ENCODE peak calls at places on chromosome 1, in four cellular contexts. U, T, V and Y are unnamed samples.

GRCh38 chr1:2970311-2971145 is 50.7 kb upstream of the ACTRT2 start:
- DNase-seq in T (no peak), U (no peak), V (no peak), Y (no peak)

GRCh38 chr1:1034438-1034759 is 14.5 kb downstream of the AGRN start:
- DNase-seq in U (no peak), T (no peak), V (no peak), Y (no peak)

GRCh38 chr1:218850367-218850766 is 323.3 kb upstream of the LYPLAL1 start:
- DNase-seq in V (peak), T (no peak), U (no peak), Y (no peak)

GRCh38 chr1:211944733-211945500 is 90.4 kb downstream of the INTS7 start:
- DNase-seq in V (peak), U (peak), T (no peak), Y (peak)

GRCh38 chr1:151716771-151717631 is at the start of gene CELF3:
- DNase-seq in T (peak), U (no peak), V (no peak), Y (no peak)

GRCh38 chr1:115134850-115135484 is 45.7 kb upstream of the TSPAN2 start:
- DNase-seq in V (peak), U (peak), T (no peak), Y (peak)

GRCh38 chr1:83901547-83902155 is 97.3 kb downstream of the TTLL7 start:
- DNase-seq in U (peak), T (no peak), V (peak), Y (peak)

GRCh38 chr1:154730251-154730650 is 122.3 kb upstream of the ADAR start:
- DNase-seq in V (peak), T (no peak), U (peak), Y (peak)

GRCh38 chr1:193358419-193358818 is 172.0 kb upstream of the B3GALT2 start:
- DNase-seq in T (no peak), U (no peak), V (no peak), Y (no peak)

GRCh38 chr1:152479792-152480595 is 30.6 kb upstream of the LCE5A start:
- DNase-seq in U (peak), V (peak), T (no peak), Y (peak)

GRCh38 chr1:36251794-36252481 is 27.7 kb downstream of the THRAP3 start:
- DNase-seq in U (no peak), V (peak), T (no peak), Y (no peak)

GRCh38 chr1:159177273-159177907 is 6.0 kb downstream of the CADM3 start:
- DNase-seq in T (no peak), V (peak), U (peak), Y (peak)

GRCh38 chr1:66606359-66607142 is 72.6 kb downstream of the SGIP1 start:
- DNase-seq in V (no peak), T (no peak), U (no peak), Y (no peak)

GRCh38 chr1:232423591-232423990 is 206.3 kb downstream of the SIPA1L2 start:
- DNase-seq in U (no peak), T (no peak), V (peak), Y (no peak)

GRCh38 chr1:145846191-145846590 is 761 bp downstream of the NUDT17 start:
- DNase-seq in U (no peak), T (no peak), V (peak), Y (no peak)

GRCh38 chr1:240174734-240175133 is 83.1 kb downstream of the FMN2 start:
- DNase-seq in T (no peak), U (no peak), V (no peak), Y (no peak)

GRCh38 chr1:213211201-213211600 is 160.2 kb downstream of the RPS6KC1 start:
- DNase-seq in U (no peak), T (no peak), V (no peak), Y (no peak)

GRCh38 chr1:32464191-32464715 is 619 bp upstream of the ZBTB8B start:
- DNase-seq in V (no peak), T (no peak), U (no peak), Y (no peak)

GRCh38 chr1:30962609-30963508 is 54.3 kb upstream of the SDC3 start:
- DNase-seq in V (no peak), U (no peak), T (no peak), Y (no peak)

GRCh38 chr1:155202198-155202597 is 5.5 kb downstream of the THBS3 start:
- DNase-seq in U (no peak), T (no peak), V (no peak), Y (no peak)

GRCh38 chr1:84141177-84142003 is 2.7 kb upstream of the PRKACB start:
- DNase-seq in V (peak), T (no peak), U (peak), Y (no peak)